ENCODE peak calls at places on chromosomes 1 and 21, in four cellular contexts. F is CD8-positive, alpha-beta T cell; S is progenitor cell of endocrine pancreas; W is omental fat pad. I is an unnamed sample.

GRCh38 chr1:205739348-205740160 is 10.4 kb downstream of the NUCKS1 start:
- DNase-seq in F (no peak), S (no peak), W (no peak), I (no peak)

GRCh38 chr1:39659538-39659937 is 12.4 kb downstream of the NT5C1A start:
- DNase-seq in F (no peak), S (no peak), W (no peak), I (no peak)

GRCh38 chr1:203524824-203525223 is 30.9 kb downstream of the OPTC start:
- DNase-seq in F (no peak), S (no peak), W (no peak), I (no peak)

GRCh38 chr1:218945050-218945449 is 228.6 kb upstream of the LYPLAL1 start:
- DNase-seq in F (no peak), S (no peak), W (no peak), I (no peak)

GRCh38 chr1:40774266-40774998 is 9.2 kb upstream of the KCNQ4 start:
- DNase-seq in F (peak), S (peak), W (no peak), I (peak)

GRCh38 chr1:106494646-106495045 is 561.8 kb upstream of the PRMT6 start:
- DNase-seq in F (no peak), S (no peak), W (no peak), I (no peak)

GRCh38 chr21:45465611-45466329 is 60.8 kb downstream of the COL18A1 start:
- DNase-seq in F (no peak), S (no peak), W (no peak), I (no peak)

GRCh38 chr1:223456747-223457146 is 63.5 kb downstream of the CCDC185 start:
- DNase-seq in F (no peak), S (no peak), W (no peak), I (no peak)

GRCh38 chr1:248757784-248758195 is 2.2 kb upstream of the LYPD8 start:
- DNase-seq in F (no peak), S (no peak), W (no peak), I (no peak)

GRCh38 chr1:67688526-67689219 is 3.7 kb downstream of the GADD45A start:
- DNase-seq in F (no peak), S (no peak), W (no peak), I (no peak)

GRCh38 chr1:43306688-43307457 is 6.1 kb downstream of the TIE1 start:
- DNase-seq in F (no peak), S (no peak), W (no peak), I (no peak)

DNA sequence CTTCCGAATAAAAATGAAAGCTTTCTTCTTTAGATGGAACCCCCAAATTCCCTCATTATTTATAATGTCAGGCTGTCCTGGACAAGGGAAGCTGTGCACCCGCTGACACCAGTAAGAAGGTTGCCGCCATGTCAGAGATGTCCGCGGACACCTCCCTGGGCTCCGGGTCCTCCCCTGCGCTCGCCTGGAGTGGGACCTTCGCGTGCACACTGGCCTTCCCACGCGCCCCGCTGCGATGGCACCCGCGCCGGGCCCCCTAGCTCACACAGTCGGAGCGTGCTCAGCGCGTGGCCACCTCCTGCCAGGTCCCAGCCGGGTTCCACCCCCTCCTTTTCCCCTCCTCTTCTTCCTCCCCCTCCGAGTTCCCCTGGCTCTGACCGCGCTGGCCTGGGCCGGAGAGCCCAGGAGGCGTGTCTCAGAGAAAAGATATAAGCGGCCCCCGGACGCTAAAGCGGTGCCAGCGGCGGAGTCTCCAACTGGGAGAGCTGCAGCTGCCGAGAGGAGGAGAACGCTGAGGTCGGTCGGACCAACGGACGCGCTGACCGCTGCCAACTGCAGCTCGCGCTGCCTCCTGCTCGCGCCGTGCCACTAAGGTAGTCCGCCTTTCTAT is at the start of gene G0S2:
- DNase-seq in F (no peak), S (peak), W (no peak), I (no peak)
- TF ChIP-seq CTCF in F (no peak), S (no peak), W (no peak), I (no peak)

DNA sequence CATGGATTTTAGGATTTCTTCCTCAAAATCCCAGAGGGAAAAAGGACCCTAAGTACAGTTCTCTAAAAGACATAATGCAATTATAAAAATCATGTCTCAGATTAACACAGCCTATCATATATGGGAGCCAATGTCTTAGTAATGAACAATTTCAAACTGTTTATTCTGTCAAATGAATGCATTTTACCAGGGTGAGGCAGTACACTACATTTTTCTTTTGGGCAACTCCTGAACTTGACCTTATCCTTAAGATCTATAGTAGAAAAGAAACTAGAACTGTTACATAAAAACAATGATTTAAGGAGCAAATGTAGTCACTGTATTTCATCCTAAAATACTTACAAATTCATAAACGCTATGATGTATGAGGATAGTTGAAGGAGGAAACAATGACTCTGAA is 226.3 kb upstream of the B3GALT2 start:
- DNase-seq in F (no peak), S (no peak), W (no peak), I (no peak)
- TF ChIP-seq CTCF in F (no peak), S (no peak), W (no peak), I (no peak)

DNA sequence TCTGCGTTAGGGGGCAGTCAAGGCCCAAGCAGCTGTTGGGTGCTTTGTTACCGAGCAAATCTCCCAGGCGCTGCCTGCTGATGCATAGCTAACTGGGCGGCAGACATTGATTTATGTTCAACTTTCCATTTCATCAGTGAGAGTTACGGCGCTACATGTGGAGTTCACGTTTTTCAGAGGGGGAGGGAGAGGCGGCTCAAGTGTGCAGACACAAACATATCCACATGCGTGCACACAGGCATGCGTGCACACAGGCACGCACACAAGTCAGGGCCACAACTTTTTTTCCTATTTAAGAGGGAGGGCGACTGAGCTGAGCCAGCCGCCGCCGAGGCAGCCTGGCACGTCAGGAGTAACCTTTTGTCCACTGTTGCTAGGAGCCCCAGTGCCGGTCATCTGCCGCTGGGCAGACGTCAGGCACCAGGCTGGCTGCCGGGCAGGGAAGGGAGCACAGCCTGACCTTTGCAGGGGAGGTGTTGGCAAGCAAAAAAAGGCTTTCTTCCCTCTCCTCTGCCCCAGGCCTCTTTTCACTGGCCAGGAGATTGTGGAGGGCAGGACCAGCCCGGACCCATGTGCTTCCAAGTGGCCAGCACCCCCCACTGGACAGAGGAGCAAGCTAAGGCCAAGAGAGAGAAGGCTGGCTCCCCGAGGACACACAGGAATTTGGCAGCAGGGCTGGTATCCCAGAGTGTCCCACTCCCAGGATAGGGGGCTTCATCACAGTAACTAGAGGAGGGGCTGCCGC is 73.3 kb downstream of the MRPL37 start:
- DNase-seq in F (no peak), S (peak), W (no peak), I (no peak)
- TF ChIP-seq CTCF in F (no peak), S (peak), W (no peak), I (no peak)

GRCh38 chr1:20978413-20978812 is 191.3 kb upstream of the HP1BP3 start:
- DNase-seq in F (no peak), S (no peak), W (no peak), I (no peak)

GRCh38 chr1:20983297-20983889 is 193.3 kb downstream of the EIF4G3 start:
- DNase-seq in F (no peak), S (no peak), W (no peak), I (no peak)

GRCh38 chr1:20980051-20980450 is 192.9 kb upstream of the HP1BP3 start:
- DNase-seq in F (no peak), S (no peak), W (no peak), I (no peak)

GRCh38 chr1:20981903-20982695 is 194.6 kb downstream of the EIF4G3 start:
- DNase-seq in F (no peak), S (no peak), W (no peak), I (no peak)
- TF ChIP-seq CTCF in F (no peak), S (peak), W (no peak), I (no peak)

DNA sequence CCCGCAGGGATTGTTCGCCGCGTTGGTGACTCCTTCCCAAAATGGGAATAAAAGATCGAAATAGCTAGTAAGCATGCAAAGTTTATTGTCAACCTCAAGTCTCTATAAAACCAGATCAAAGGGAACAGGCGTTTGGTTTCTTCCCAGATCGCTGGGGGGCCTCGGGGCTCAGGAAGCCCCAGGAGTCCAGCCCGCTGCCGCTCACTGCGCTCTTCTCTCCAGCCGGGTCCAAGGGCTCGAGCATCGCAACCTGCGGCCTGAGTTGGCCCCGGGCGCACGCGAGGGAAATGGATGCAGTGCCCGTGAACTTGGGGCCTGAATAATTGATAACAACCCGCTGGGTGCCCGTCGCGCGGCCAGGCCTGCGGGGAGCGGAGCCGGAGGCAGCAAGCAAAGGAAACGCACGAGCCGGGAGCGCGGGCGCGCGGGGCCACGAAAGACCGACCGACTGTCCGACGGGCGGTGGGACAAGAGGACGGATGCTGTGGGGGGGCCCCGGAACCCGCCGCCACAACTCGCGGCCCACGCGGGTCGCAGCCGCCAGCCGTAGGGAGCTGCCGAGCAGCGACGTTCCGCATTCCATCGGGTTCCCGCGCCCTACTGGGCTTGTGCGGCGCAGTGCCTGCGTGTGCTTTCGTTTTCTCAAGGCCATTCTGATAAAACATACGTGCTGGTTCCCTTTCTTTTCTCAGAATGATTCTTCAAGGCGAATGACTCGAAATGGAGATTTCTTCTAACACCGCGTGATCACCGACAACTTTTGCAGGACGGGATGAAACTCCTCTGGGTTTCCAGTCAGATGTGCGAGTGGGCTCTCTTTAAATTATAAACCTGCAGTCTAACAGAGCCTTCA is 14.0 kb upstream of the ALX3 start:
- DNase-seq in F (no peak), S (no peak), W (no peak), I (no peak)
- TF ChIP-seq CTCF in F (no peak), S (no peak), W (no peak), I (no peak)

GRCh38 chr1:178733972-178734371 is 8.9 kb downstream of the RALGPS2 start:
- DNase-seq in F (no peak), S (no peak), W (no peak), I (no peak)
- TF ChIP-seq CTCF in F (peak), S (peak), W (no peak), I (peak)

DNA sequence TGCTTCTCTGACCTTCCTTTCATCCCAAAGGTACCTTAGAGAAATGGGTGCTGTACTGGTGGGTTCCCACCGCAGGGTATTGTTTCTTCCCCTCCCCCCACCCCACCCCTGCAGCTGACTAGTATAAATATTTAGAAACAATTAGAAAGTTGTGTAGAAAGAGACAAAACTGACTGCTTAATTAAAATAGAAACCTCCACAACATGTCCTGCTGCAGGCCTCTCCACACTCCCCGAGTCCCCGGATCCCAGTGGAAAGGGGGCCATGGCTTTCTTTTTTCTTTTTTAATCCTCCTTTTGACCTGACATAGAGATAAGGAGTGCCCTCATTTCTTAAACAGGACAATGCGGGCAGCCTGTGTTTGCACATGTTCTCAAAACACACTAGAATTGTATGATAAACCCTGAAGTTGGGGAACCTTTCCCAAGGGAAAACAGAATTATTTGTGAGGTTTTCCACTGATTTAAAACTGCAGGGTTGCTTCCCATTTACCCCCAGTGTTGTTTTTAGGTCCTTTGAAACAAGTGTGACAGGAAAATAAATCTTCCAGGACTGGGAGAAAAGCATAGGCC is 1.7 kb downstream of the RHOU start:
- DNase-seq in F (no peak), S (no peak), W (no peak), I (no peak)
- TF ChIP-seq CTCF in F (no peak), S (no peak), W (no peak), I (no peak)

GRCh38 chr1:201216395-201217085 is 25.9 kb downstream of the IGFN1 start:
- DNase-seq in F (no peak), S (no peak), W (no peak), I (peak)
- TF ChIP-seq CTCF in F (no peak), S (no peak), W (no peak), I (no peak)

I was measured in natural killer cell.